ENCODE peak calls at places on chromosomes 2 and 18, in five cellular contexts. V is Karpas-422, M is neuronal stem cell, E is astrocyte, J is OCI-LY7. Q is an unnamed sample.

GRCh38 chr2:113164930-113165585 is 8.7 kb upstream of the PSD4 start:
- DNase-seq in E (no peak), J (no peak), V (no peak), M (no peak), Q (peak)

GRCh38 chr18:56062931-56063330 is 474.9 kb upstream of the TCF4 start:
- DNase-seq in E (no peak), V (no peak), J (no peak), M (no peak), Q (no peak)

GRCh38 chr2:6535572-6535971 is 330.1 kb downstream of the CMPK2 start:
- DNase-seq in M (peak), E (no peak), V (no peak), J (no peak), Q (peak)

GRCh38 chr2:82797469-82797868 is 1661.6 kb downstream of the SUCLG1 start:
- DNase-seq in V (no peak), J (no peak), M (no peak), E (no peak), Q (no peak)

GRCh38 chr2:1512321-1513289 is 99.3 kb downstream of the TPO start:
- DNase-seq in J (no peak), M (no peak), V (no peak), E (no peak), Q (no peak)

GRCh38 chr2:197883354-197884032 is 79.1 kb downstream of the PLCL1 start:
- DNase-seq in E (peak), J (no peak), M (no peak), V (no peak), Q (no peak)

GRCh38 chr18:59249186-59249774 is 24.0 kb downstream of the RAX start:
- DNase-seq in J (peak), E (peak), V (peak), M (no peak), Q (peak)

GRCh38 chr2:235394278-235394828 is 99.5 kb upstream of the AGAP1 start:
- DNase-seq in E (peak), J (no peak), V (no peak), M (no peak), Q (no peak)

GRCh38 chr18:23470620-23471387 is 17.7 kb downstream of the RIOK3 start:
- DNase-seq in M (no peak), V (no peak), J (no peak), E (no peak), Q (no peak)

GRCh38 chr2:9243357-9243756 is 36.7 kb downstream of the ASAP2 start:
- DNase-seq in M (no peak), J (no peak), V (no peak), E (peak), Q (no peak)

GRCh38 chr18:39455300-39455699 is 1889.7 kb upstream of the CELF4 start:
- DNase-seq in J (no peak), E (peak), V (no peak), M (no peak), Q (no peak)

GRCh38 chr2:195477248-195477995 is 179.6 kb upstream of the SLC39A10 start:
- DNase-seq in M (no peak), V (no peak), E (peak), J (no peak), Q (no peak)

GRCh38 chr2:201470821-201471731 is 19.5 kb downstream of the STRADB start:
- DNase-seq in E (peak), V (no peak), J (no peak), M (peak), Q (peak)

GRCh38 chr18:49467599-49467998 is 7.2 kb upstream of the DYM start:
- DNase-seq in J (no peak), E (no peak), V (no peak), M (no peak), Q (no peak)

GRCh38 chr2:191441761-191442160 is 196.6 kb downstream of the MYO1B start:
- DNase-seq in M (no peak), J (no peak), V (no peak), E (no peak), Q (no peak)

GRCh38 chr2:231356474-231356849 is 39.0 kb upstream of the B3GNT7 start:
- DNase-seq in M (no peak), V (no peak), J (no peak), E (no peak), Q (no peak)

GRCh38 chr2:218079943-218080913 is 11.2 kb downstream of the RUFY4 start:
- DNase-seq in J (no peak), M (no peak), E (no peak), V (no peak), Q (no peak)

GRCh38 chr2:238706163-238706562 is 141.7 kb upstream of the TWIST2 start:
- DNase-seq in V (no peak), M (no peak), J (no peak), E (no peak), Q (no peak)

GRCh38 chr2:60818272-60818671 is 62.2 kb downstream of the PAPOLG start:
- DNase-seq in E (no peak), M (no peak), J (peak), V (peak), Q (no peak)

GRCh38 chr2:64134813-64135212 is 9.4 kb downstream of the PELI1 start:
- DNase-seq in V (no peak), E (peak), M (no peak), J (no peak), Q (no peak)

GRCh38 chr2:83689402-83689801 is 769.7 kb downstream of the SUCLG1 start:
- DNase-seq in J (no peak), M (no peak), V (no peak), E (no peak), Q (no peak)

GRCh38 chr2:231597014-231597611 is 4.4 kb downstream of the TEX44 start:
- DNase-seq in E (no peak), J (no peak), V (no peak), M (no peak), Q (no peak)

GRCh38 chr18:48543228-48543627 is 4.4 kb downstream of the CTIF start:
- DNase-seq in V (no peak), J (no peak), M (no peak), E (no peak), Q (peak)

GRCh38 chr2:159209341-159210306 is 76.9 kb downstream of the WDSUB1 start:
- DNase-seq in J (no peak), V (no peak), E (no peak), M (no peak), Q (no peak)

GRCh38 chr2:68997401-68997800 is 15.6 kb upstream of the ANTXR1 start:
- DNase-seq in M (no peak), E (no peak), J (no peak), V (no peak), Q (no peak)

GRCh38 chr2:133888816-133889215 is 320.6 kb upstream of the NCKAP5 start:
- DNase-seq in V (no peak), J (no peak), E (no peak), M (no peak), Q (no peak)

GRCh38 chr2:32284321-32284720 is 6.6 kb downstream of the YIPF4 start:
- DNase-seq in J (no peak), E (peak), V (no peak), M (no peak), Q (no peak)

GRCh38 chr2:110717734-110718133 is 14.6 kb upstream of the ACOXL start:
- DNase-seq in M (no peak), V (no peak), E (no peak), J (no peak), Q (no peak)

GRCh38 chr2:144248350-144249034 is 271.4 kb downstream of the ZEB2 start:
- DNase-seq in V (peak), E (no peak), M (no peak), J (peak), Q (no peak)

GRCh38 chr18:68840554-68841263 is 42.8 kb downstream of the CCDC102B start:
- DNase-seq in J (no peak), E (peak), M (peak), V (no peak), Q (peak)

GRCh38 chr2:179264238-179265081 is at the start of gene SESTD1:
- DNase-seq in E (peak), V (peak), J (peak), M (peak), Q (peak)

GRCh38 chr18:41537666-41538065 is 417.4 kb upstream of the PIK3C3 start:
- DNase-seq in J (no peak), E (no peak), M (no peak), V (no peak), Q (no peak)

GRCh38 chr2:216142540-216142939 is 33.4 kb downstream of the XRCC5 start:
- DNase-seq in V (no peak), E (peak), M (no peak), J (no peak), Q (no peak)

DNA sequence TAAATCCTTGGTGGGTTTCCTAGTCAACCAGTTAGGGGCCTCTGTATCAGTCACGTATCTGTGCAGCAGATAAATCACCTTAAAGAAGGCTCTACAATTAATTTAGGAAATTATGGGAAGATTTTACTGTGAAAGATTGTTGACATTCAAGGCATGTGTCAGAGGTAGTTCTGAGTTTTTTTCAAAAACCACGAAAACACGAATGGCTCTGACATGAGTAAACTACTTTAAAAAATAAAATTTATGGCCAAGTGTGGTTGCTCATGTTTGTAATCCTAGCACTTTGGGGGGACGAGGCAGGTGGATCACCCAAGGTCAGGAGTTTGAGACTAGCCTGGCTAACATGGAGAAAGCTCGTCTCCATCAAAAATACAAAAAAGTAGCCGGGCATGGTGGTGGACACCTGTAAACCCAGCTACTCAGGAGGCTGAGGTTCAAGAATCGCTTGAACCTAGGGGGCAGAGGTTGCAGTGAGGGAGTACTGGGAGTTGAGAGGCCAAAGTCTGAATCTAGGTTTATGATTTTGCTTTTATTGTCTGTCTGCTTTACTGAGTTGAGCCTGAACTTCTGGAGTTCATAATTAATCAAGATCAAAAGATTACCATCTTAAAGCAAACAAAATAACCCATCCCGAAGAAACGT is 77.1 kb downstream of the SPRED2 start:
- DNase-seq in J (no peak), M (no peak), V (no peak), E (peak), Q (no peak)
- H3K4me2 ChIP-seq in J (peak), M (no peak), V (no peak), E (no peak), Q (no peak)

GRCh38 chr2:10911291-10912075 is at the start of gene KCNF1:
- DNase-seq in V (no peak), M (peak), J (no peak), E (peak), Q (peak)
- H3K4me3 ChIP-seq in V (no peak), M (peak), J (no peak), E (peak), Q (peak)

GRCh38 chr2:36785179-36785795 is 88.8 kb downstream of the VIT start:
- DNase-seq in V (peak), M (peak), J (peak), E (peak), Q (peak)
- H2AFZ ChIP-seq in V (no peak), M (no peak), J (no peak), E (no peak), Q (peak)

DNA sequence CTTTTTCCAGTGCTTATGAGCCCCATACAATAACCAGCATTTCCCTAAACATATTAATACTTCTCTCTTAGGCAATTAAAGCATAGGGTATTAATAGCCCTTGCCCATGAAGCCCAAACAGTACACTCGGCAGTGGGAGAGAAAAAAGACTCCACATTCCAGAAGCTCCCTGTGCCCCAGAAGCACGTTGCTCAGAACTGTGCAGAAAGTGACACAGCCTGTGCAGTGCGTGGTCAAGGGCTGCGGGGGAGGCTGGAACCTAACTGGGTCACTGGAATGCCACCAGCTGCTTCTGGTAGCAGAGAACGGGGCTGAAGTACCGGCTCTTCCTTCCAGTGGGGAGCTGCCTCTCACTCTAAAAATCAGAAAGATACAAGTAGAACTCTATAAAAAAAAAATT is 32.7 kb downstream of the EIPR1 start:
- DNase-seq in M (no peak), J (no peak), V (no peak), E (no peak), Q (no peak)
- H3K4me2 ChIP-seq in M (no peak), J (no peak), V (no peak), E (no peak), Q (no peak)

GRCh38 chr2:73987109-73987947 is 2.6 kb downstream of the TET3 start:
- DNase-seq in M (no peak), V (no peak), J (no peak), E (peak), Q (peak)
- H3K4me3 ChIP-seq in M (no peak), V (peak), J (peak), E (peak), Q (no peak)